ENCODE peak calls at places on chromosomes 12 and 14, in six cellular contexts. One of them, this sample, is unnamed.

GRCh38 chr12:54549774-54550451 is 512 bp downstream of the PDE1B start:
- DNase-seq in endothelial cell: no peak
- DNase-seq in activated CD4-positive, alpha-beta T cell treated with anti-CD3 and anti-CD28 coated beads for 24 hours: peak; percentile 15
- DNase-seq in RCC 7860: no peak
- DNase-seq in AML-193: no peak
- DNase-seq in fibroblast of the conjunctiva: no peak
- DNase-seq in this sample: no peak

GRCh38 chr14:47150267-47150666 is 498.7 kb upstream of the RPL10L start:
- DNase-seq in endothelial cell: no peak
- DNase-seq in activated CD4-positive, alpha-beta T cell treated with anti-CD3 and anti-CD28 coated beads for 24 hours: no peak
- DNase-seq in RCC 7860: no peak
- DNase-seq in AML-193: no peak
- DNase-seq in fibroblast of the conjunctiva: no peak
- DNase-seq in this sample: no peak

GRCh38 chr12:105369014-105369413 is 38.5 kb downstream of the C12orf75 start:
- DNase-seq in endothelial cell: no peak
- DNase-seq in activated CD4-positive, alpha-beta T cell treated with anti-CD3 and anti-CD28 coated beads for 24 hours: no peak
- DNase-seq in RCC 7860: no peak
- DNase-seq in AML-193: no peak
- DNase-seq in fibroblast of the conjunctiva: peak; percentile 40
- DNase-seq in this sample: no peak

GRCh38 chr12:44876554-44877275 is 600 bp upstream of the NELL2 start:
- DNase-seq in endothelial cell: peak; percentile 59
- DNase-seq in activated CD4-positive, alpha-beta T cell treated with anti-CD3 and anti-CD28 coated beads for 24 hours: peak; percentile 14
- DNase-seq in RCC 7860: no peak
- DNase-seq in AML-193: no peak
- DNase-seq in fibroblast of the conjunctiva: no peak
- DNase-seq in this sample: no peak

GRCh38 chr14:23442721-23443356 is 7.4 kb upstream of the MYH7 start:
- DNase-seq in endothelial cell: no peak
- DNase-seq in activated CD4-positive, alpha-beta T cell treated with anti-CD3 and anti-CD28 coated beads for 24 hours: no peak
- DNase-seq in RCC 7860: no peak
- DNase-seq in AML-193: no peak
- DNase-seq in fibroblast of the conjunctiva: no peak
- DNase-seq in this sample: no peak

GRCh38 chr12:101685121-101685520 is 12.3 kb upstream of the CHPT1 start:
- DNase-seq in endothelial cell: no peak
- DNase-seq in activated CD4-positive, alpha-beta T cell treated with anti-CD3 and anti-CD28 coated beads for 24 hours: no peak
- DNase-seq in RCC 7860: no peak
- DNase-seq in AML-193: no peak
- DNase-seq in fibroblast of the conjunctiva: no peak
- DNase-seq in this sample: no peak

GRCh38 chr12:82132390-82132789 is 225.8 kb downstream of the CCDC59 start:
- DNase-seq in endothelial cell: no peak
- DNase-seq in activated CD4-positive, alpha-beta T cell treated with anti-CD3 and anti-CD28 coated beads for 24 hours: no peak
- DNase-seq in RCC 7860: no peak
- DNase-seq in AML-193: no peak
- DNase-seq in fibroblast of the conjunctiva: no peak
- DNase-seq in this sample: no peak

GRCh38 chr14:80978403-80978802 is 23.0 kb downstream of the TSHR start:
- DNase-seq in endothelial cell: no peak
- DNase-seq in activated CD4-positive, alpha-beta T cell treated with anti-CD3 and anti-CD28 coated beads for 24 hours: no peak
- DNase-seq in RCC 7860: no peak
- DNase-seq in AML-193: no peak
- DNase-seq in fibroblast of the conjunctiva: no peak
- DNase-seq in this sample: no peak

GRCh38 chr14:94389731-94390371 is 1.4 kb upstream of the SERPINA1 start:
- DNase-seq in endothelial cell: no peak
- DNase-seq in activated CD4-positive, alpha-beta T cell treated with anti-CD3 and anti-CD28 coated beads for 24 hours: no peak
- DNase-seq in RCC 7860: no peak
- DNase-seq in AML-193: no peak
- DNase-seq in fibroblast of the conjunctiva: no peak
- DNase-seq in this sample: no peak

GRCh38 chr14:51053157-51053556 is 41.7 kb downstream of the TRIM9 start:
- DNase-seq in endothelial cell: no peak
- DNase-seq in activated CD4-positive, alpha-beta T cell treated with anti-CD3 and anti-CD28 coated beads for 24 hours: no peak
- DNase-seq in RCC 7860: no peak
- DNase-seq in AML-193: no peak
- DNase-seq in fibroblast of the conjunctiva: no peak
- DNase-seq in this sample: no peak

GRCh38 chr12:89060133-89060532 is 292.2 kb downstream of the DUSP6 start:
- DNase-seq in endothelial cell: no peak
- DNase-seq in activated CD4-positive, alpha-beta T cell treated with anti-CD3 and anti-CD28 coated beads for 24 hours: no peak
- DNase-seq in RCC 7860: no peak
- DNase-seq in AML-193: no peak
- DNase-seq in fibroblast of the conjunctiva: no peak
- DNase-seq in this sample: no peak

GRCh38 chr14:62778847-62779246 is 266.4 kb downstream of the KCNH5 start:
- DNase-seq in endothelial cell: no peak
- DNase-seq in activated CD4-positive, alpha-beta T cell treated with anti-CD3 and anti-CD28 coated beads for 24 hours: no peak
- DNase-seq in RCC 7860: no peak
- DNase-seq in AML-193: no peak
- DNase-seq in fibroblast of the conjunctiva: no peak
- DNase-seq in this sample: no peak

GRCh38 chr14:68018598-68018997 is 199.0 kb downstream of the RAD51B start:
- DNase-seq in endothelial cell: no peak
- DNase-seq in activated CD4-positive, alpha-beta T cell treated with anti-CD3 and anti-CD28 coated beads for 24 hours: no peak
- DNase-seq in RCC 7860: no peak
- DNase-seq in AML-193: no peak
- DNase-seq in fibroblast of the conjunctiva: no peak
- DNase-seq in this sample: no peak

GRCh38 chr12:27821259-27821973 is 41.4 kb upstream of the MANSC4 start:
- DNase-seq in endothelial cell: peak; percentile 61
- DNase-seq in activated CD4-positive, alpha-beta T cell treated with anti-CD3 and anti-CD28 coated beads for 24 hours: no peak
- DNase-seq in RCC 7860: peak; percentile 51
- DNase-seq in AML-193: peak; percentile 58
- DNase-seq in fibroblast of the conjunctiva: peak; percentile 60
- DNase-seq in this sample: peak; percentile 21

GRCh38 chr12:26185532-26186320 is 9.6 kb upstream of the SSPN start:
- DNase-seq in endothelial cell: no peak
- DNase-seq in activated CD4-positive, alpha-beta T cell treated with anti-CD3 and anti-CD28 coated beads for 24 hours: no peak
- DNase-seq in RCC 7860: peak; percentile 17
- DNase-seq in AML-193: no peak
- DNase-seq in fibroblast of the conjunctiva: no peak
- DNase-seq in this sample: no peak

GRCh38 chr12:32139064-32139421 is 32.4 kb downstream of the BICD1 start:
- DNase-seq in endothelial cell: no peak
- DNase-seq in activated CD4-positive, alpha-beta T cell treated with anti-CD3 and anti-CD28 coated beads for 24 hours: no peak
- DNase-seq in RCC 7860: no peak
- DNase-seq in AML-193: no peak
- DNase-seq in fibroblast of the conjunctiva: no peak
- DNase-seq in this sample: no peak

GRCh38 chr12:24066865-24067264 is 117.4 kb upstream of the SOX5 start:
- DNase-seq in endothelial cell: no peak
- DNase-seq in activated CD4-positive, alpha-beta T cell treated with anti-CD3 and anti-CD28 coated beads for 24 hours: no peak
- DNase-seq in RCC 7860: peak; percentile 7
- DNase-seq in AML-193: no peak
- DNase-seq in fibroblast of the conjunctiva: peak; percentile 44
- DNase-seq in this sample: peak; percentile 18

GRCh38 chr12:108594-108993 is 42.0 kb downstream of the IQSEC3 start:
- DNase-seq in endothelial cell: no peak
- DNase-seq in activated CD4-positive, alpha-beta T cell treated with anti-CD3 and anti-CD28 coated beads for 24 hours: no peak
- DNase-seq in RCC 7860: no peak
- DNase-seq in AML-193: no peak
- DNase-seq in fibroblast of the conjunctiva: no peak
- DNase-seq in this sample: no peak

GRCh38 chr14:103847954-103848719 is 762 bp upstream of the PPP1R13B start:
- DNase-seq in endothelial cell: peak; percentile 33
- DNase-seq in activated CD4-positive, alpha-beta T cell treated with anti-CD3 and anti-CD28 coated beads for 24 hours: no peak
- DNase-seq in RCC 7860: no peak
- DNase-seq in AML-193: no peak
- DNase-seq in fibroblast of the conjunctiva: no peak
- DNase-seq in this sample: peak; percentile 41

GRCh38 chr12:95424271-95424994 is 49.5 kb upstream of the METAP2 start:
- DNase-seq in endothelial cell: no peak
- DNase-seq in activated CD4-positive, alpha-beta T cell treated with anti-CD3 and anti-CD28 coated beads for 24 hours: no peak
- DNase-seq in RCC 7860: no peak
- DNase-seq in AML-193: no peak
- DNase-seq in fibroblast of the conjunctiva: no peak
- DNase-seq in this sample: no peak

GRCh38 chr12:28535216-28535615 is 345.0 kb downstream of the CCDC91 start:
- DNase-seq in endothelial cell: no peak
- DNase-seq in activated CD4-positive, alpha-beta T cell treated with anti-CD3 and anti-CD28 coated beads for 24 hours: no peak
- DNase-seq in RCC 7860: no peak
- DNase-seq in AML-193: no peak
- DNase-seq in fibroblast of the conjunctiva: peak; percentile 39
- DNase-seq in this sample: no peak